ENCODE peak calls at places on chromosome 1, in ten cellular contexts. D is stomach; Z is psoas muscle; P is body of pancreas; K is ovary; X is Peyer's patch; L is A549; G is upper lobe of left lung; A is CD4-positive, CD25-positive, alpha-beta regulatory T cell; Y is tibial artery. S is an unnamed sample.

GRCh38 chr1:73327180-73327793 is 870.7 kb downstream of the LRRIQ3 start:
- DNase-seq in Z (no peak), D (no peak), X (no peak), L (no peak), Y (no peak), G (no peak), K (no peak), A (no peak), P (no peak), S (no peak)

GRCh38 chr1:41454406-41454805 is 30.1 kb downstream of the EDN2 start:
- DNase-seq in Y (no peak), D (no peak), X (peak; percentile 73), L (no peak), P (peak; percentile 59), K (no peak), G (no peak), A (no peak), Z (no peak), S (peak; percentile 62)

GRCh38 chr1:54287176-54287650 is 87.2 kb downstream of the MRPL37 start:
- DNase-seq in A (peak; percentile 34), L (no peak), Y (peak; percentile 98), G (peak; percentile 78), Z (peak; percentile 91), K (peak; percentile 83), D (peak; percentile 83), P (peak; percentile 86), X (peak; percentile 89), S (peak; percentile 65)

GRCh38 chr1:225811622-225812487 is 1.9 kb downstream of the EPHX1 start:
- DNase-seq in D (no peak), A (no peak), Z (no peak), K (peak; percentile 60), L (peak; percentile 47), P (peak; percentile 52), Y (no peak), X (no peak), G (no peak), S (no peak)

GRCh38 chr1:155064109-155064812 is 721 bp downstream of the EFNA4 start:
- DNase-seq in P (peak; percentile 33), X (no peak), Z (no peak), K (peak; percentile 53), D (no peak), A (peak; percentile 20), L (no peak), Y (no peak), G (no peak), S (no peak)

GRCh38 chr1:185360714-185361113 is 43.7 kb upstream of the IVNS1ABP start:
- DNase-seq in Z (no peak), K (no peak), A (no peak), P (no peak), Y (no peak), L (no peak), G (no peak), D (no peak), X (no peak), S (no peak)

GRCh38 chr1:30270468-30270867 is 452.9 kb downstream of the MATN1 start:
- DNase-seq in L (no peak), D (no peak), Y (no peak), X (no peak), A (no peak), G (no peak), Z (peak; percentile 13), P (no peak), K (no peak), S (no peak)

GRCh38 chr1:29121951-29122661 is 1.6 kb downstream of the TMEM200B start:
- DNase-seq in G (no peak), A (peak; percentile 27), D (no peak), Z (peak; percentile 65), L (no peak), K (peak; percentile 71), Y (peak; percentile 75), X (no peak), P (no peak), S (no peak)

GRCh38 chr1:230703679-230704385 is 10.1 kb downstream of the AGT start:
- DNase-seq in D (no peak), G (no peak), K (no peak), L (no peak), Y (no peak), Z (peak; percentile 43), P (no peak), X (no peak), A (no peak), S (no peak)

GRCh38 chr1:209692745-209693504 is 11.7 kb upstream of the HSD11B1 start:
- DNase-seq in Y (peak; percentile 76), K (peak; percentile 86), Z (peak; percentile 81), X (peak; percentile 87), D (peak; percentile 73), P (peak; percentile 76), G (peak; percentile 63), L (peak; percentile 61), A (peak; percentile 52), S (peak; percentile 73)

GRCh38 chr1:168767885-168768584 is 39.0 kb upstream of the DPT start:
- DNase-seq in Z (no peak), A (no peak), D (peak; percentile 32), G (peak; percentile 55), X (no peak), P (peak; percentile 42), K (peak; percentile 55), L (no peak), Y (peak; percentile 63), S (peak; percentile 7)

GRCh38 chr1:27556781-27557595 is 47.0 kb downstream of the AHDC1 start:
- DNase-seq in D (peak; percentile 89), A (peak; percentile 71), L (peak; percentile 91), Y (peak; percentile 99), X (peak; percentile 88), Z (peak; percentile 96), P (peak; percentile 97), K (peak; percentile 95), G (peak; percentile 96), S (peak; percentile 94)

GRCh38 chr1:209428241-209428921 is 155.1 kb upstream of the CAMK1G start:
- DNase-seq in A (no peak), K (no peak), X (no peak), D (no peak), G (peak; percentile 35), Y (no peak), P (no peak), Z (no peak), L (no peak), S (peak; percentile 97)

GRCh38 chr1:47549532-47549931 is 111.7 kb downstream of the FOXD2 start:
- DNase-seq in D (no peak), X (no peak), K (no peak), P (no peak), Y (no peak), G (no peak), A (no peak), Z (no peak), L (no peak), S (no peak)

GRCh38 chr1:212241445-212242287 is 43.5 kb upstream of the PPP2R5A start:
- DNase-seq in Z (no peak), Y (no peak), D (no peak), L (no peak), A (no peak), K (no peak), P (no peak), G (no peak), X (no peak), S (no peak)

GRCh38 chr1:90876098-90876497 is 145.7 kb downstream of the ZNF644 start:
- DNase-seq in D (no peak), L (no peak), A (no peak), Y (no peak), Z (no peak), G (no peak), K (no peak), X (no peak), P (no peak), S (no peak)

GRCh38 chr1:90879281-90879680 is 142.6 kb downstream of the ZNF644 start:
- DNase-seq in X (no peak), G (no peak), P (no peak), D (no peak), Y (no peak), L (no peak), A (no peak), Z (no peak), K (no peak), S (no peak)

GRCh38 chr1:90881034-90881433 is 140.8 kb downstream of the ZNF644 start:
- DNase-seq in K (no peak), G (no peak), D (no peak), Z (no peak), Y (no peak), L (no peak), A (no peak), P (no peak), X (no peak), S (no peak)
- H3K9me3 ChIP-seq in K (no peaks in the 10 kb centered on the region), G (peaks cover 27% of the 10 kb centered on the region), D (peaks cover 44% of the 10 kb centered on the region), Z (peaks cover 14% of the 10 kb centered on the region), Y (peaks cover 17% of the 10 kb centered on the region), L (peaks cover 26% of the 10 kb centered on the region), A (peaks cover 30% of the 10 kb centered on the region), P (peaks cover 5% of the 10 kb centered on the region), X (peaks cover 7% of the 10 kb centered on the region), S (peaks cover 20% of the 10 kb centered on the region)

DNA sequence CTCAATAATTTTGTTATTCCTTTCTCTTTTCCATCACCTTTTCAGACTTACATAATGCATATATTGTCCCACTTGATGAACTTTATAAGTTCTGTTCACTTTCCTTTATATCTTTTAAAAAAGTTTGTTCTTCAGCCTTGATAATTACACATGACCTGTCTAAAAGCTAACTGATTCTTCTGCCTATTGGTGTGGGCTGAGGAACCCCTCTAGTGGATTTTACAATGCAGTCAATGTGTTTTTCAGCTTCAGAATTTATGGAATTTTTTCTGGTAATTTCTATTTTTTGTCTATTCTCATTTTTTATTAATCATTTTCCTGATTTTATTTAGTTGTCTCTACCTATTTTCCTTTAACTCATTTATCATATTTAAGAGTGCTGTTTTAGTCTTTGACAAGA is 7.5 kb downstream of the MNDA start:
- DNase-seq in Y (no peak), G (no peak), A (no peak), D (no peak), K (no peak), Z (no peak), L (no peak), X (no peak), P (no peak), S (no peak)
- H3K9me3 ChIP-seq in Y (no peaks in the 10 kb centered on the region), G (no peaks in the 10 kb centered on the region), A (peaks cover 3% of the 10 kb centered on the region), D (no peaks in the 10 kb centered on the region), K (no peaks in the 10 kb centered on the region), Z (no peaks in the 10 kb centered on the region), L (no peaks in the 10 kb centered on the region), X (peaks cover 5% of the 10 kb centered on the region), P (peaks cover 6% of the 10 kb centered on the region), S (no peaks in the 10 kb centered on the region)

GRCh38 chr1:159532922-159533321 is 2.9 kb downstream of the OR10J5 start:
- DNase-seq in D (no peak), Z (no peak), P (no peak), L (no peak), K (no peak), Y (no peak), A (no peak), G (no peak), X (no peak), S (peak; percentile 7)

GRCh38 chr1:159535907-159536306 is at the start of gene OR10J5:
- DNase-seq in K (no peak), G (no peak), Y (no peak), Z (no peak), A (no peak), L (no peak), X (no peak), D (no peak), P (no peak), S (no peak)
- H3K9me3 ChIP-seq in K (no peaks in the 10 kb centered on the region), G (no peaks in the 10 kb centered on the region), Y (peaks cover 7% of the 10 kb centered on the region), Z (no peaks in the 10 kb centered on the region), A (no peaks in the 10 kb centered on the region), L (peaks cover 3% of the 10 kb centered on the region), X (no peaks in the 10 kb centered on the region), D (peaks cover 9% of the 10 kb centered on the region), P (peaks cover 9% of the 10 kb centered on the region), S (no peaks in the 10 kb centered on the region)

DNA sequence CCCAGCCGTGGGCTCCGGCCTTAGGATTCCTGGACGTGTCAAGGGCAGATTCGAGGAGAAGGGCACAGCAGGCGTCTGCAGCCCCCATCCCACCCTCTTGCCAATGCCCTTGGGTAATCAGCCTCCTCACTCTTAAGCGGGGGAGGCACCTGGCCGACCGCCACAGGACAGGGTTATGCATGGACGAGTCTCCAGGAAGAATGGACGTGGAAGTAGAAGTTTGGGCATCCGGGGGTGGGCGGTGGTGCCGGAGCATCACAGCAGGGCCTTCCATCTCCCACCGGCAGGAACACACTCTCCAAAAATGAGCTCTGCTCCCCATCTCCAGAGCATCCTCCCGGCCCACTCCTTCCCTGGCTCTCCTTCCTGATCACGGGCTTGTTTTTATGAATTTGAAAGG is 233.5 kb upstream of the C1orf174 start:
- DNase-seq in Z (no peak), X (no peak), Y (no peak), L (no peak), A (no peak), D (no peak), K (no peak), P (no peak), G (no peak), S (no peak)
- H3K9me3 ChIP-seq in Z (no peaks in the 10 kb centered on the region), X (no peaks in the 10 kb centered on the region), Y (no peaks in the 10 kb centered on the region), L (no peaks in the 10 kb centered on the region), A (no peaks in the 10 kb centered on the region), D (no peaks in the 10 kb centered on the region), K (no peaks in the 10 kb centered on the region), P (no peaks in the 10 kb centered on the region), G (no peaks in the 10 kb centered on the region), S (peaks cover 25% of the 10 kb centered on the region)